ENCODE peak calls at places on chromosomes 12 and 14, in eight cellular contexts. One of them, this sample, is unnamed.

GRCh38 chr12:67634167-67634793 is 14.3 kb upstream of the DYRK2 start:
- DNase-seq in GOT3: no peak
- DNase-seq in nephron progenitor cell: no peak
- DNase-seq in cardiac muscle cell: no peak
- DNase-seq in NCI-H146: no peak
- DNase-seq in GM20000: no peak
- DNase-seq in colonic mucosa: no peak
- DNase-seq in CD8-positive, alpha-beta memory T cell: no peak
- DNase-seq in this sample: no peak

GRCh38 chr14:60350366-60350720 is 101.3 kb downstream of the PPM1A start:
- DNase-seq in GOT3: no peak
- DNase-seq in nephron progenitor cell: peak
- DNase-seq in GM20000: no peak
- DNase-seq in cardiac muscle cell: peak
- DNase-seq in CD8-positive, alpha-beta memory T cell: no peak
- DNase-seq in NCI-H146: no peak
- DNase-seq in colonic mucosa: no peak
- DNase-seq in this sample: peak

GRCh38 chr14:76131071-76131985 is 20.4 kb upstream of the GPATCH2L start:
- DNase-seq in NCI-H146: no peak
- DNase-seq in colonic mucosa: no peak
- DNase-seq in GM20000: no peak
- DNase-seq in CD8-positive, alpha-beta memory T cell: no peak
- DNase-seq in cardiac muscle cell: no peak
- DNase-seq in GOT3: no peak
- DNase-seq in nephron progenitor cell: no peak
- DNase-seq in this sample: peak

GRCh38 chr14:75011356-75012097 is 8.8 kb downstream of the EIF2B2 start:
- DNase-seq in colonic mucosa: no peak
- DNase-seq in GM20000: no peak
- DNase-seq in GOT3: no peak
- DNase-seq in cardiac muscle cell: peak
- DNase-seq in nephron progenitor cell: no peak
- DNase-seq in CD8-positive, alpha-beta memory T cell: no peak
- DNase-seq in NCI-H146: no peak
- DNase-seq in this sample: no peak

GRCh38 chr12:77152623-77153193 is 87.3 kb upstream of the E2F7 start:
- DNase-seq in NCI-H146: no peak
- DNase-seq in GOT3: no peak
- DNase-seq in GM20000: no peak
- DNase-seq in CD8-positive, alpha-beta memory T cell: no peak
- DNase-seq in colonic mucosa: no peak
- DNase-seq in nephron progenitor cell: no peak
- DNase-seq in cardiac muscle cell: peak
- DNase-seq in this sample: peak

GRCh38 chr14:63276492-63277342 is 42.0 kb downstream of the GPHB5 start:
- DNase-seq in cardiac muscle cell: peak
- DNase-seq in CD8-positive, alpha-beta memory T cell: no peak
- DNase-seq in NCI-H146: peak
- DNase-seq in nephron progenitor cell: peak
- DNase-seq in GM20000: peak
- DNase-seq in GOT3: no peak
- DNase-seq in colonic mucosa: no peak
- DNase-seq in this sample: peak

GRCh38 chr14:52124791-52125661 is 56.2 kb upstream of the NID2 start:
- DNase-seq in CD8-positive, alpha-beta memory T cell: no peak
- DNase-seq in NCI-H146: peak
- DNase-seq in colonic mucosa: no peak
- DNase-seq in nephron progenitor cell: no peak
- DNase-seq in GM20000: no peak
- DNase-seq in cardiac muscle cell: no peak
- DNase-seq in GOT3: peak
- DNase-seq in this sample: peak

GRCh38 chr12:78981-79380 is 12.4 kb downstream of the IQSEC3 start:
- DNase-seq in cardiac muscle cell: no peak
- DNase-seq in GOT3: no peak
- DNase-seq in nephron progenitor cell: no peak
- DNase-seq in NCI-H146: no peak
- DNase-seq in GM20000: no peak
- DNase-seq in CD8-positive, alpha-beta memory T cell: no peak
- DNase-seq in colonic mucosa: no peak
- DNase-seq in this sample: peak

GRCh38 chr14:100159107-100159864 is at the start of gene DEGS2:
- DNase-seq in colonic mucosa: peak
- DNase-seq in NCI-H146: peak
- DNase-seq in cardiac muscle cell: peak
- DNase-seq in CD8-positive, alpha-beta memory T cell: peak
- DNase-seq in GM20000: peak
- DNase-seq in GOT3: no peak
- DNase-seq in nephron progenitor cell: peak
- DNase-seq in this sample: peak

GRCh38 chr12:49491823-49492222 is 47.0 kb upstream of the KCNH3 start:
- DNase-seq in CD8-positive, alpha-beta memory T cell: no peak
- DNase-seq in GOT3: no peak
- DNase-seq in colonic mucosa: no peak
- DNase-seq in cardiac muscle cell: no peak
- DNase-seq in GM20000: no peak
- DNase-seq in NCI-H146: no peak
- DNase-seq in nephron progenitor cell: no peak
- DNase-seq in this sample: no peak

GRCh38 chr14:35163384-35163783 is 41.0 kb downstream of the PRORP start:
- DNase-seq in GOT3: no peak
- DNase-seq in CD8-positive, alpha-beta memory T cell: no peak
- DNase-seq in GM20000: no peak
- DNase-seq in nephron progenitor cell: no peak
- DNase-seq in colonic mucosa: no peak
- DNase-seq in cardiac muscle cell: no peak
- DNase-seq in NCI-H146: no peak
- DNase-seq in this sample: no peak

GRCh38 chr14:71586131-71586893 is 345.9 kb upstream of the RGS6 start:
- DNase-seq in NCI-H146: peak
- DNase-seq in nephron progenitor cell: peak
- DNase-seq in GM20000: no peak
- DNase-seq in CD8-positive, alpha-beta memory T cell: no peak
- DNase-seq in cardiac muscle cell: peak
- DNase-seq in colonic mucosa: no peak
- DNase-seq in GOT3: no peak
- DNase-seq in this sample: peak

GRCh38 chr12:58443273-58443980 is 476.9 kb downstream of the LRIG3 start:
- DNase-seq in cardiac muscle cell: peak
- DNase-seq in nephron progenitor cell: no peak
- DNase-seq in colonic mucosa: peak
- DNase-seq in NCI-H146: peak
- DNase-seq in GOT3: no peak
- DNase-seq in GM20000: peak
- DNase-seq in CD8-positive, alpha-beta memory T cell: no peak
- DNase-seq in this sample: peak

GRCh38 chr12:84995646-84996045 is 40.4 kb downstream of the TSPAN19 start:
- DNase-seq in CD8-positive, alpha-beta memory T cell: no peak
- DNase-seq in GOT3: no peak
- DNase-seq in nephron progenitor cell: no peak
- DNase-seq in cardiac muscle cell: no peak
- DNase-seq in NCI-H146: no peak
- DNase-seq in GM20000: no peak
- DNase-seq in colonic mucosa: no peak
- DNase-seq in this sample: no peak

GRCh38 chr14:74863274-74863673 is 12.7 kb downstream of the PROX2 start:
- DNase-seq in NCI-H146: no peak
- DNase-seq in CD8-positive, alpha-beta memory T cell: no peak
- DNase-seq in colonic mucosa: no peak
- DNase-seq in cardiac muscle cell: no peak
- DNase-seq in GOT3: no peak
- DNase-seq in nephron progenitor cell: no peak
- DNase-seq in GM20000: no peak
- DNase-seq in this sample: no peak

GRCh38 chr14:93044116-93044515 is 71.6 kb downstream of the ITPK1 start:
- DNase-seq in nephron progenitor cell: no peak
- DNase-seq in GM20000: no peak
- DNase-seq in colonic mucosa: no peak
- DNase-seq in GOT3: no peak
- DNase-seq in CD8-positive, alpha-beta memory T cell: no peak
- DNase-seq in cardiac muscle cell: no peak
- DNase-seq in NCI-H146: no peak
- DNase-seq in this sample: no peak

GRCh38 chr14:100849432-100849831 is 23.5 kb downstream of the MEG3 start:
- DNase-seq in NCI-H146: no peak
- DNase-seq in colonic mucosa: no peak
- DNase-seq in nephron progenitor cell: no peak
- DNase-seq in cardiac muscle cell: no peak
- DNase-seq in GM20000: no peak
- DNase-seq in GOT3: no peak
- DNase-seq in CD8-positive, alpha-beta memory T cell: no peak
- DNase-seq in this sample: peak

GRCh38 chr12:121004253-121004815 is 12.0 kb downstream of the C12orf43 start:
- DNase-seq in GM20000: no peak
- DNase-seq in GOT3: no peak
- DNase-seq in NCI-H146: no peak
- DNase-seq in nephron progenitor cell: no peak
- DNase-seq in CD8-positive, alpha-beta memory T cell: no peak
- DNase-seq in colonic mucosa: no peak
- DNase-seq in cardiac muscle cell: no peak
- DNase-seq in this sample: no peak

GRCh38 chr12:64826234-64826633 is 1.8 kb downstream of the TBC1D30 start:
- DNase-seq in NCI-H146: peak
- DNase-seq in GM20000: peak
- DNase-seq in nephron progenitor cell: peak
- DNase-seq in colonic mucosa: peak
- DNase-seq in cardiac muscle cell: peak
- DNase-seq in GOT3: no peak
- DNase-seq in CD8-positive, alpha-beta memory T cell: peak
- DNase-seq in this sample: peak

GRCh38 chr12:70536650-70537049 is 100.6 kb downstream of the PTPRB start:
- DNase-seq in GOT3: no peak
- DNase-seq in NCI-H146: no peak
- DNase-seq in nephron progenitor cell: no peak
- DNase-seq in GM20000: no peak
- DNase-seq in cardiac muscle cell: no peak
- DNase-seq in colonic mucosa: no peak
- DNase-seq in CD8-positive, alpha-beta memory T cell: no peak
- DNase-seq in this sample: no peak

GRCh38 chr12:13602217-13602616 is 379.2 kb downstream of the GRIN2B start:
- DNase-seq in colonic mucosa: no peak
- DNase-seq in NCI-H146: no peak
- DNase-seq in nephron progenitor cell: no peak
- DNase-seq in CD8-positive, alpha-beta memory T cell: no peak
- DNase-seq in cardiac muscle cell: no peak
- DNase-seq in GOT3: no peak
- DNase-seq in GM20000: no peak
- DNase-seq in this sample: no peak

GRCh38 chr14:101584049-101584859 is 23.0 kb downstream of the DIO3 start:
- DNase-seq in GM20000: no peak
- DNase-seq in nephron progenitor cell: no peak
- DNase-seq in colonic mucosa: no peak
- DNase-seq in NCI-H146: no peak
- DNase-seq in CD8-positive, alpha-beta memory T cell: peak
- DNase-seq in GOT3: no peak
- DNase-seq in cardiac muscle cell: no peak
- DNase-seq in this sample: peak

GRCh38 chr14:77208979-77209318 is 27.4 kb downstream of the TMEM63C start:
- DNase-seq in GM20000: no peak
- DNase-seq in colonic mucosa: no peak
- DNase-seq in GOT3: no peak
- DNase-seq in NCI-H146: no peak
- DNase-seq in cardiac muscle cell: no peak
- DNase-seq in nephron progenitor cell: no peak
- DNase-seq in CD8-positive, alpha-beta memory T cell: no peak
- DNase-seq in this sample: no peak

GRCh38 chr14:37447883-37448391 is 147.1 kb downstream of the FOXA1 start:
- DNase-seq in NCI-H146: no peak
- DNase-seq in GOT3: no peak
- DNase-seq in GM20000: no peak
- DNase-seq in colonic mucosa: no peak
- DNase-seq in cardiac muscle cell: no peak
- DNase-seq in nephron progenitor cell: no peak
- DNase-seq in CD8-positive, alpha-beta memory T cell: no peak
- DNase-seq in this sample: no peak

GRCh38 chr12:123404581-123404980 is 20.6 kb downstream of the KMT5A start:
- DNase-seq in GM20000: no peak
- DNase-seq in cardiac muscle cell: no peak
- DNase-seq in colonic mucosa: no peak
- DNase-seq in CD8-positive, alpha-beta memory T cell: no peak
- DNase-seq in NCI-H146: no peak
- DNase-seq in nephron progenitor cell: no peak
- DNase-seq in GOT3: no peak
- DNase-seq in this sample: no peak

GRCh38 chr14:28142400-28143015 is 624.1 kb upstream of the FOXG1 start:
- DNase-seq in colonic mucosa: no peak
- DNase-seq in cardiac muscle cell: peak
- DNase-seq in CD8-positive, alpha-beta memory T cell: no peak
- DNase-seq in GOT3: no peak
- DNase-seq in GM20000: no peak
- DNase-seq in NCI-H146: peak
- DNase-seq in nephron progenitor cell: no peak
- DNase-seq in this sample: peak

GRCh38 chr12:43551271-43551970 is 582 bp downstream of the ADAMTS20 start:
- DNase-seq in colonic mucosa: no peak
- DNase-seq in NCI-H146: no peak
- DNase-seq in CD8-positive, alpha-beta memory T cell: no peak
- DNase-seq in cardiac muscle cell: peak
- DNase-seq in GM20000: no peak
- DNase-seq in GOT3: no peak
- DNase-seq in nephron progenitor cell: peak
- DNase-seq in this sample: no peak

GRCh38 chr12:123064885-123065619 is 84.6 kb downstream of the ARL6IP4 start:
- DNase-seq in CD8-positive, alpha-beta memory T cell: no peak
- DNase-seq in GOT3: no peak
- DNase-seq in cardiac muscle cell: no peak
- DNase-seq in colonic mucosa: no peak
- DNase-seq in GM20000: no peak
- DNase-seq in nephron progenitor cell: no peak
- DNase-seq in NCI-H146: peak
- DNase-seq in this sample: peak

GRCh38 chr14:61480704-61481285 is 159.4 kb downstream of the PRKCH start:
- DNase-seq in CD8-positive, alpha-beta memory T cell: no peak
- DNase-seq in GM20000: no peak
- DNase-seq in colonic mucosa: no peak
- DNase-seq in NCI-H146: no peak
- DNase-seq in cardiac muscle cell: peak
- DNase-seq in nephron progenitor cell: no peak
- DNase-seq in GOT3: no peak
- DNase-seq in this sample: no peak

GRCh38 chr12:92608418-92609091 is 94.2 kb upstream of the PLEKHG7 start:
- DNase-seq in NCI-H146: peak
- DNase-seq in nephron progenitor cell: no peak
- DNase-seq in CD8-positive, alpha-beta memory T cell: no peak
- DNase-seq in GOT3: no peak
- DNase-seq in colonic mucosa: peak
- DNase-seq in cardiac muscle cell: peak
- DNase-seq in GM20000: peak
- DNase-seq in this sample: peak

GRCh38 chr12:126772171-126772864 is 1494.7 kb upstream of the TMEM132C start:
- DNase-seq in GOT3: peak
- DNase-seq in cardiac muscle cell: no peak
- DNase-seq in nephron progenitor cell: no peak
- DNase-seq in GM20000: peak
- DNase-seq in NCI-H146: no peak
- DNase-seq in CD8-positive, alpha-beta memory T cell: peak
- DNase-seq in colonic mucosa: no peak
- DNase-seq in this sample: no peak

GRCh38 chr14:33435911-33436310 is 497.2 kb downstream of the NPAS3 start:
- DNase-seq in NCI-H146: no peak
- DNase-seq in cardiac muscle cell: no peak
- DNase-seq in GM20000: no peak
- DNase-seq in colonic mucosa: no peak
- DNase-seq in nephron progenitor cell: no peak
- DNase-seq in CD8-positive, alpha-beta memory T cell: no peak
- DNase-seq in GOT3: no peak
- DNase-seq in this sample: no peak

GRCh38 chr14:100504372-100505078 is 82.7 kb downstream of the BEGAIN start:
- DNase-seq in NCI-H146: peak
- DNase-seq in nephron progenitor cell: no peak
- DNase-seq in GOT3: no peak
- DNase-seq in CD8-positive, alpha-beta memory T cell: no peak
- DNase-seq in colonic mucosa: no peak
- DNase-seq in GM20000: no peak
- DNase-seq in cardiac muscle cell: no peak
- DNase-seq in this sample: peak

GRCh38 chr12:75208851-75209781 is 523 bp downstream of the KCNC2 start:
- DNase-seq in CD8-positive, alpha-beta memory T cell: no peak
- DNase-seq in nephron progenitor cell: peak
- DNase-seq in cardiac muscle cell: peak
- DNase-seq in GM20000: peak
- DNase-seq in colonic mucosa: no peak
- DNase-seq in NCI-H146: peak
- DNase-seq in GOT3: no peak
- DNase-seq in this sample: peak

This sample was measured in NCI-H69.